ENCODE peak calls at places on chromosomes 12 and 14, in four cellular contexts. R is CD4-positive, alpha-beta T cell; A is HL-60; V is fibroblast of mammary gland. W is an unnamed sample.

GRCh38 chr14:102885686-102886447 is 36.6 kb upstream of the AMN start:
- DNase-seq in R (no peak), A (no peak), V (no peak), W (no peak)

GRCh38 chr12:94207467-94208432 is 59.4 kb downstream of the PLXNC1 start:
- DNase-seq in R (no peak), A (peak), V (peak), W (no peak)

GRCh38 chr14:22432348-22432976 is 156.6 kb downstream of the DAD1 start:
- DNase-seq in R (no peak), A (no peak), V (peak), W (no peak)

GRCh38 chr14:102731871-102732800 is 45.1 kb upstream of the TRAF3 start:
- DNase-seq in R (no peak), A (no peak), V (no peak), W (peak)

GRCh38 chr12:56375598-56376434 is 13.2 kb upstream of the APOF start:
- DNase-seq in R (no peak), A (no peak), V (no peak), W (no peak)

GRCh38 chr12:69966409-69966808 is 141.4 kb downstream of the MYRFL start:
- DNase-seq in R (no peak), A (no peak), V (peak), W (no peak)

GRCh38 chr14:52018252-52018651 is 28.9 kb downstream of the RTRAF start:
- DNase-seq in R (no peak), A (no peak), V (no peak), W (no peak)

GRCh38 chr14:21320913-21321312 is 41.0 kb downstream of the RPGRIP1 start:
- DNase-seq in R (no peak), A (no peak), V (no peak), W (no peak)

GRCh38 chr14:50943261-50943942 is 881 bp downstream of the PYGL start:
- DNase-seq in R (no peak), A (no peak), V (peak), W (no peak)

GRCh38 chr14:58633831-58634230 is 3.9 kb upstream of the DACT1 start:
- DNase-seq in R (no peak), A (no peak), V (no peak), W (no peak)

GRCh38 chr12:45850302-45850701 is 120.8 kb downstream of the ARID2 start:
- DNase-seq in R (no peak), A (no peak), V (no peak), W (no peak)

GRCh38 chr12:16399110-16399509 is 51.7 kb downstream of the MGST1 start:
- DNase-seq in R (no peak), A (no peak), V (no peak), W (no peak)

GRCh38 chr12:70798016-70798768 is 122.3 kb downstream of the PTPRR start:
- DNase-seq in R (no peak), A (no peak), V (no peak), W (no peak)

GRCh38 chr12:50006266-50006665 is 19.0 kb downstream of the RACGAP1 start:
- DNase-seq in R (no peak), A (no peak), V (no peak), W (no peak)

GRCh38 chr12:5580911-5581488 is 149.1 kb downstream of the NTF3 start:
- DNase-seq in R (no peak), A (no peak), V (no peak), W (no peak)
- TF ChIP-seq CTCF in R (no peak), A (no peak), V (no peak), W (no peak)

DNA sequence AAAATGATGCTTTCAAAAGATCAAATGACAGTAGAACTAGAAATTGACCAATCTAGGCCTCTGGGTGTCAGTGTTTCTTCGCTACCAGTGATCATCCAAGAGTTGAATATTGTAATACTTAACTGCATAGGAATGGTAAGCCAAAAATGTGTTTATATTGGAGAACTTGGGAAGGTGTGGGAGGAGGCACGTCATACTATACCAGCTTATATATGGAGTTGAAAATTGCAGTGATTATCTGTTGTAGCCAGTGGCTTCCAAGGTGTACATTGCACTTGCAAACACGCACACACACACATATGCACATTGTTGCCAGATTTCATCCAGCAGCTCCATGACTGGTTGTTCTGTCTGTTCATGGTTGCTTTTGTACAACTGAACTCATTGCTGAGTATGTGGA is 36.1 kb downstream of the EID3 start:
- DNase-seq in R (no peak), A (no peak), V (peak), W (no peak)
- TF ChIP-seq CTCF in R (no peak), A (no peak), V (peak), W (peak)

DNA sequence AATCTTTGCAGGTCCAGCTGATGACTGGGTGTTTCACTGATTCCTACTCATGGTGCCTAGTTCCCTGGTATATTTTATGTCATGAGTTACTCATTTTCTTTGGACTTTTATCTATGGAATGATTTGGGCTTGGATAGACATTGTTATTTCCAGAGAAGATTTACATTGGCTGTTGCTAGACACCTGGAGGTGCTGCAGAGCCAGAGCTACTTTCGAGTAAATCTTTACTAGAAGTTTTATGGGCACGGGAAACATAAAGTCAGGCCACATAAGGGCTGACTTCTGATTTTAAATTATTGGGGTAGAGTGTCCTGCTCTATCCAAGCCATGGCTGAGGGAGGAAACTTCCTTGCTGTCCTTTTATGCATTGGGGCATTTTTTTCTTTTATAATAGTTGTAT is 175.9 kb upstream of the ABCD2 start:
- DNase-seq in R (no peak), A (no peak), V (no peak), W (no peak)
- TF ChIP-seq CTCF in R (no peak), A (no peak), V (no peak), W (no peak)

GRCh38 chr12:48716493-48717251 is at the start of gene CCNT1:
- DNase-seq in R (peak), A (peak), V (peak), W (peak)
- TF ChIP-seq CTCF in R (no peak), A (no peak), V (peak), W (peak)

DNA sequence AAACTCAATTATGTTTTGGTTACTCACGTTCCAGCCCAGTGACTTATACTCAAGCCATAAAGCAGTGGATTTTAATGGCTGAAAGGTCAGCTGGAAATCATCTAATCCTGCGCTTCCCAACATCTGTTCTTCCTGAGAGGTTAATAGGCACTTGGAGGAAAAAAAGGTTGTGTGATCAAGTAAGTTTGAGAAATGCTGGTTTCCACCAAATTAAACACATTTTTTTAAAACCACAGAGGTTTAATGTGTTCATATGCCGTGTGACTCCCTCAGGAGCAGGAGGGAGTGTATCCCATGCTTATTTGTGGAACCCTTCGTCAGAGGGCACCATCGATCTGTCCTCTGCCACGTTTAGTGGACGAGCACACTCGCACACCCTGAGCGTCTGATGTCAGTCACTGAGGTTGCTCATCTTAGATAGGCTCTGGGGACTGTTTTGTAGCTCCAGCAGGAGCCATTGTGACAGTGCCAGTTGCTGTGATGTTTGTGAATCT is 41.4 kb downstream of the FBXL14 start:
- DNase-seq in R (no peak), A (no peak), V (peak), W (no peak)
- TF ChIP-seq CTCF in R (no peak), A (no peak), V (no peak), W (no peak)

GRCh38 chr14:76741074-76741473 is 20.2 kb upstream of the VASH1 start:
- DNase-seq in R (no peak), A (no peak), V (no peak), W (no peak)
- TF ChIP-seq CTCF in R (no peak), A (no peak), V (no peak), W (no peak)

DNA sequence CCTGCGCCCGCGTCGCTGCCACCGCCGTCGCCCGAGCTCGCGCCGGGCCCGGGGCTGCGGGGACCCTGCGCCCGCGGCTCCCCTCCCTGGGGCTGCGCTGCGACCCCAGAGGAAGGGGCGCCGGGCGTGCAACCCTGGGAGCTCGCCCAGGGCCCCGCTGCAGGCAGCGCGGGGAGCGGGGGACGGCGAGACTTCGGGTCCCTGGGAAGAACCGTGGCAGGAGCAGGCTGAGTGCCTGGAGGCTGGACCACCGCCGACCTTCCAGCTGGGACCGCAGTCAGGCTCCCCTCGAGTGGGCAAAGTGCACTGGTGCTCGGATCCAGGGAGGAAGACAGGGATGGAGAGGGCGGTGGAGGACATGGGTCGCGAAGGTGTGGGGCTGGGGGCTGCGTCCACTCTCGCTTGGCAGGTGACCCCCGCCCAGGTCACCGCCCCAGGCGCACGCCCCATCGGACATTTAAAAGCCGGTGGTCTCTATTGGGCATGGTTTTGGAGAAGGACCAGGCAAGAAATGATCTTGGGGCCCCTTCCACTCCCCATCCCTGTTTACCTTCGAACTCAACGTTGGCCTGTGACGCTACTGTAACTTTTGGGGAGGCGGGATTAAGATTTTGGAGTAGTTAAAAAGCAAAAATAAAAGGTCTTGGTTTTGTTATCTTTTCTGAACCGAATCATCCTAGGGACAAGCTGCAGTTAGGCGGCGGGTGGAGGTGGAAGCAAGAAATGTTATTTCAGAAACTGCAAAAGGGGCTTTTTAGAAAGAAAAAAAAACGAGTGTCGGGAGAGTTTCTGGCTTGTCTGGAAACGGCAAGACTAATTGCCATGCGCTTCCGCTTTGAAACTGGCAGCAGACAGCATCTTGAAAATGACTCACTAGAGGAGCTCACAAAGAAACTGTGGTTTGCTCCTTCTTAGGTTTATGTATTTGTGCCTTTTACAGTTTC is 998 bp downstream of the ELK3 start:
- DNase-seq in R (peak), A (peak), V (peak), W (no peak)
- TF ChIP-seq CTCF in R (no peak), A (no peak), V (no peak), W (no peak)

GRCh38 chr14:46245281-46245680 is 406.3 kb downstream of the RPL10L start:
- DNase-seq in R (no peak), A (no peak), V (no peak), W (no peak)

DNA sequence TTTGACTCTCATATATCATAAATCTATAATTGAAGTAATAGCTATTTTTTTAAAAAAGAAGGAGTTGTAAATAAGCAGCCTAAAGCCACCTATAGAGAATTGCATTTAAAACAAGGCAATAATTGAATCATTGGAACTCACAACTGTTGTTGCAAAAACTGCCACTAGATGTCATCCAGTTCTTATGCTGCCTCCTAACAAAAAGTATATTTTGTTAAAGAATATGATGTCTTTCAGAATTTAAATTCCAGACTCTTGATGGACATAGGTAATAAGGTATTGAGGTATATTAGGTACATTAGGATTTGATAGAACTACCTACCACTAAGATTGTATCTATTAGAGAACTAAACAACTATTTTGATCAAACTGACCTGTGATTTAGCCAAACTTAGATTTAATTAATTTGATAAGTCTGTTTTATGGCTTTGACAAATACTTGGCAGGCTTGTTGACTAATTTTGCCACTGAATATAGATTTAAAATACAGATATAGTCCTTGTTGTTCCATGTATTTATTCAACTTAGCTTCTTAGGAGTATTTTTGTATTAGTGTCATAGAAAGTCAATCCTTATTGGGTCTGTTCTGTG is 401.4 kb downstream of the RPL10L start:
- DNase-seq in R (no peak), A (no peak), V (peak), W (no peak)
- TF ChIP-seq CTCF in R (no peak), A (peak), V (peak), W (peak)

GRCh38 chr12:115980339-115980738 is 297.2 kb downstream of the MED13L start:
- DNase-seq in R (no peak), A (no peak), V (no peak), W (no peak)

GRCh38 chr12:115984607-115985006 is 292.9 kb downstream of the MED13L start:
- DNase-seq in R (no peak), A (no peak), V (no peak), W (no peak)

GRCh38 chr12:115979351-115979750 is 298.1 kb downstream of the MED13L start:
- DNase-seq in R (no peak), A (no peak), V (peak), W (no peak)

GRCh38 chr12:115979851-115980250 is 297.6 kb downstream of the MED13L start:
- DNase-seq in R (no peak), A (no peak), V (no peak), W (no peak)

DNA sequence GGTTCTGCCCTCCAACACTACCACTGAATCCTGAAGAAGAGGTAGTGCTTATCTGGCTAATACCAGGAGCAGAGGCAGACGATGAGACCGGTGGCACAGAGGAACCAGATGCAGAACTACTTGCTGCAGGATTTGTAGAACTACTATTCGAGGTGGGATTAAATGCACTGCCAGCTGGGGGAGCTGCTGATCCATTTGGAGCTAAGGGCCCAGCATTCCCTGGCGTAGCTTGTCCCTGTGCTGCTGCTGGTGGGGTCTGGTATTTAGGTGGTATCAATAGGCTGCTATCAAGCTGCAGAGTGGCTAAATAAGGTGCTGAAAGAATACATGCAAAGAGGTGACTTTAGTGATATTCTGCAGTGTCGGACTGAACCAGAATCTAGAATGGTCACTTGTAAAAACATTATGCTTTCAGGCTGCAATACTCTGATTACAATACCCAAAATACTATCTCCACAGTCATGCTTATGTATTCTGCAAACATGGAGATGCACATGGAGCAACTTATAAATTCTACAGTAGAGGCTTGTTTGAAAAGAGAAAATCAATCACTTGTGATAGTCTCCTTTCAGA is 294.2 kb downstream of the MED13L start:
- DNase-seq in R (no peak), A (no peak), V (peak), W (no peak)
- TF ChIP-seq CTCF in R (no peak), A (peak), V (peak), W (peak)

GRCh38 chr12:106715582-106715981 is 58.9 kb upstream of the RIC8B start:
- DNase-seq in R (no peak), A (no peak), V (no peak), W (peak)
- TF ChIP-seq CTCF in R (no peak), A (no peak), V (no peak), W (no peak)